ENCODE peak calls at places on chromosome 16, in seven cellular contexts. Y is GM12892, P is Peyer's patch, O is H54, J is sigmoid colon, R is tibial nerve, D is uterus. F is an unnamed sample.

GRCh38 chr16:82010649-82011048 is 621 bp downstream of the SDR42E1 start:
- DNase-seq in Y (no peak), P (no peak), O (no peak), J (no peak), R (no peak), D (no peak), F (no peak)

GRCh38 chr16:81602792-81603191 is 158.2 kb downstream of the CMIP start:
- DNase-seq in Y (no peak), P (no peak), O (no peak), J (no peak), R (no peak), D (no peak), F (no peak)

GRCh38 chr16:79370736-79371135 is 229.8 kb downstream of the MAF start:
- DNase-seq in Y (no peak), P (no peak), O (no peak), J (no peak), R (no peak), D (no peak), F (no peak)

GRCh38 chr16:9330036-9330545 is 238.6 kb downstream of the HAPSTR1 start:
- DNase-seq in Y (no peak), P (no peak), O (no peak), J (no peak), R (no peak), D (no peak), F (no peak)

GRCh38 chr16:15741207-15741871 is 91.3 kb downstream of the NDE1 start:
- DNase-seq in Y (no peak), P (no peak), O (no peak), J (no peak), R (no peak), D (no peak), F (no peak)

GRCh38 chr16:85648782-85649181 is 35.7 kb downstream of the GSE1 start:
- DNase-seq in Y (no peak), P (no peak), O (no peak), J (no peak), R (no peak), D (no peak), F (no peak)

GRCh38 chr16:68370921-68371651 is 60.3 kb downstream of the PRMT7 start:
- DNase-seq in Y (no peak), P (no peak), O (no peak), J (no peak), R (no peak), D (no peak), F (no peak)

GRCh38 chr16:11752856-11753255 is 10.2 kb upstream of the TXNDC11 start:
- DNase-seq in Y (no peak), P (no peak), O (no peak), J (no peak), R (no peak), D (no peak), F (no peak)

GRCh38 chr16:11852092-11852809 is 909 bp upstream of the RSL1D1 start:
- DNase-seq in Y (no peak), P (no peak), O (no peak), J (no peak), R (no peak), D (no peak), F (peak; percentile 30)

GRCh38 chr16:9316008-9316407 is 224.6 kb downstream of the HAPSTR1 start:
- DNase-seq in Y (no peak), P (no peak), O (no peak), J (no peak), R (no peak), D (no peak), F (no peak)

GRCh38 chr16:85029413-85029794 is 1.8 kb downstream of the KIAA0513 start:
- DNase-seq in Y (peak; percentile 53), P (no peak), O (peak; percentile 35), J (peak; percentile 83), R (no peak), D (peak; percentile 39), F (peak; percentile 48)

GRCh38 chr16:34802396-34802795 is 1343.0 kb downstream of the TP53TG3F start:
- DNase-seq in Y (no peak), P (no peak), O (no peak), J (no peak), R (no peak), D (no peak), F (no peak)

GRCh38 chr16:53848277-53848942 is 144.5 kb downstream of the FTO start:
- DNase-seq in Y (no peak), P (no peak), O (no peak), J (no peak), R (no peak), D (no peak), F (no peak)

GRCh38 chr16:22694887-22695382 is 119.0 kb upstream of the HS3ST2 start:
- DNase-seq in Y (no peak), P (no peak), O (no peak), J (peak; percentile 84), R (no peak), D (peak; percentile 29), F (no peak)

GRCh38 chr16:78628526-78628925 is 529.1 kb downstream of the WWOX start:
- DNase-seq in Y (no peak), P (no peak), O (no peak), J (no peak), R (no peak), D (no peak), F (no peak)

GRCh38 chr16:67730326-67730725 is 11.2 kb upstream of the GFOD2 start:
- DNase-seq in Y (no peak), P (no peak), O (no peak), J (peak; percentile 35), R (no peak), D (no peak), F (no peak)

GRCh38 chr16:10834766-10835165 is 16.2 kb upstream of the TVP23A start:
- DNase-seq in Y (no peak), P (no peak), O (no peak), J (no peak), R (no peak), D (no peak), F (no peak)

GRCh38 chr16:51919736-51920135 is 627.2 kb downstream of the TOX3 start:
- DNase-seq in Y (no peak), P (no peak), O (no peak), J (no peak), R (no peak), D (no peak), F (no peak)

GRCh38 chr16:79437764-79438728 is 162.5 kb downstream of the MAF start:
- DNase-seq in Y (no peak), P (no peak), O (no peak), J (no peak), R (no peak), D (peak; percentile 37), F (no peak)

DNA sequence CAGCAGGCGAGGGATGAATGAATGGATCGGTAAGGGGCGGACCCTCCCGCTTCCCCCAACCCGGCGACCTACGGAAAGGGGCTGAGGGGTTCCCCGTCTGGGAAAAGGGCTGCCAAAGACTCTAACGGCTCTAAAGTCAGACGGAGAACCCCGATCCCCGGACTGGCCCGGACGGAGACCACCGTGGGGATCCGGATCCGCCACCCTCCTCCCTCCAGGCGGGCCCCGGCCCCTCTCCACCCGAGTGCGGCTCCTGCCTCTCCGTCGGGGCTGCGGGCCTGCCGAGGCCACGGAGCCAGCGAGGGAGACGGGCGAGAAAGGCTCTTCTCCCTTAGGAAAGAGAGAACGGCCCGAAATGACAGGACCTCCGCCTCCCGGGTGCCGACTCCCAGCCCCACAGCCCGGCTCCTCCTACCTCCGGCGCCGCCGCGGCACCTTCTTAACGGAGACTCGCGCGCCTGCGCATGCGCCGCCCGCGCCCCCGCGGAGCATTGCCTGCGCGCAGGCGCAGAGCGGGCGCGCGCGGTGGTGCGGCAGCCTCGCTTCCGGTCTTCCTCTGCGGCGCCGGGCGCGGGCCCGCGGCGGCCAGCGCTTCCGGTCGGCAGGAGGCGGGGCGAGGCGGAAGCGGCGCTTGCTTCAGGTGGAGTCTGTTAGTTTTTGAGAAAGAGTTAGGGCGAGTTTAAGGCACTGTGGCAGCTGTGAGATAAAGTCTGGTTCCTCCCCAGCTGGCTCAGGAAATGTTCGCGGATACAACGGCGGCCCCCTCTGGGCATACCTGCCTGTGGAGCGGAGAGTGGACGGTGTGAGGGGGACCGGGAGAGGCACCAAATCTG is at the start of gene SLX4:
- DNase-seq in Y (peak; percentile 99), P (peak; percentile 94), O (peak; percentile 97), J (peak; percentile 95), R (peak; percentile 68), D (peak; percentile 91), F (peak; percentile 95)
- TF ChIP-seq POLR2A in Y (peak; percentile 77), P (peak; percentile 80), O (peak; percentile 81), J (peak; percentile 36), R (peak; percentile 81), D (peak; percentile 76), F (peak; percentile 85)

GRCh38 chr16:57707331-57707730 is 12.7 kb downstream of the DRC7 start:
- DNase-seq in Y (no peak), P (no peak), O (no peak), J (peak; percentile 24), R (no peak), D (no peak), F (no peak)
- TF ChIP-seq POLR2A in Y (no peak), P (no peak), O (no peak), J (no peak), R (no peak), D (no peak), F (no peak)

GRCh38 chr16:30604316-30604947 is 5.8 kb downstream of the ZNF689 start:
- DNase-seq in Y (no peak), P (no peak), O (no peak), J (no peak), R (no peak), D (no peak), F (no peak)

GRCh38 chr16:30605148-30605547 is 5.0 kb downstream of the ZNF689 start:
- DNase-seq in Y (no peak), P (no peak), O (no peak), J (no peak), R (no peak), D (no peak), F (no peak)

GRCh38 chr16:30600929-30601328 is 9.3 kb downstream of the ZNF689 start:
- DNase-seq in Y (no peak), P (no peak), O (no peak), J (no peak), R (no peak), D (no peak), F (no peak)

GRCh38 chr16:30603945-30604315 is 6.3 kb downstream of the ZNF689 start:
- DNase-seq in Y (no peak), P (no peak), O (no peak), J (no peak), R (no peak), D (no peak), F (no peak)

GRCh38 chr16:30602595-30603277 is 7.5 kb downstream of the ZNF689 start:
- DNase-seq in Y (no peak), P (no peak), O (no peak), J (no peak), R (no peak), D (no peak), F (no peak)
- TF ChIP-seq POLR2A in Y (no peak), P (no peak), O (no peak), J (no peak), R (no peak), D (no peak), F (peak; percentile 11)

DNA sequence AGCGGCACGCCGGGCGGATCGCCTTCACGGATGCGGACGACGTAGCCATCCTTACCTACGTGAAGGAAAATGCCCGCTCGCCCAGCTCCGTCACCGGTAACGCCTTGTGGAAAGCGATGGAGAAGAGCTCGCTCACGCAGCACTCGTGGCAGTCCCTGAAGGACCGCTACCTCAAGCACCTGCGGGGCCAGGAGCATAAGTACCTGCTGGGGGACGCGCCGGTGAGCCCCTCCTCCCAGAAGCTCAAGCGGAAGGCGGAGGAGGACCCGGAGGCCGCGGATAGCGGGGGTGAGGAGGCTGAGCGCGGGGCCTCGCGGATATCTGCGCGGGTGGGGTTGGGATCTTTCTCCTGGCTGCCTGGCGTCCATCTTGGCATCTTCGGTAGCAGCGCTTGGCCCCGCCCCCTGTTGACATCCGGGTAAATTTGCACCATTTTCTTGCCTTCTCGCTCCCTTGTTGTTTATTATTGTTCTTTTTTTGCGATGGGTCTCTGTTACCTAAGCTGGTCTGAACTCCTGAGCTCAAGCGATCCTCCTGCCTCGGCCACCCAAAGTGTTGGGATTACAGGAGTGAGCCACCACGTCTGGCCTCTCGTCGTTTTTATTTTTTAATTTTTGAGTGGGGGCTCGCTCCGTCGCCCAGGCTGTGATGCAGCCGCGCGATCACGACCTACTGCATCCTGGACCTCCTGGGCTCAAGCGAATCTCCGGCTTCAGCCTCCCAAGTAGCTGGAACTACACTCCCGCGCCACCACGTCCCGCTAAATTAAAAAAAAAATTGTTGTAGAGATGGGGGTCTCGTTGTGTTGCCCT is 898 bp downstream of the TERF2IP start:
- DNase-seq in Y (peak; percentile 45), P (peak; percentile 89), O (peak; percentile 58), J (peak; percentile 90), R (peak; percentile 87), D (peak; percentile 78), F (peak; percentile 94)
- TF ChIP-seq POLR2A in Y (peak; percentile 54), P (no peak), O (peak; percentile 42), J (no peak), R (peak; percentile 52), D (no peak), F (no peak)

F was measured in erythroblast.